ENCODE peak calls at places on chromosomes 16 and 17, in five cellular contexts. D, S, E, I and U are unnamed samples.

GRCh38 chr16:87076950-87077749 is 240.0 kb downstream of the C16orf95 start:
- DNase-seq in D (peak), S (peak), E (peak), I (peak), U (peak)

GRCh38 chr16:66459878-66460277 is 32.8 kb downstream of the BEAN1 start:
- DNase-seq in D (no peak), S (no peak), E (no peak), I (no peak), U (peak)

GRCh38 chr17:2054262-2054739 is 602 bp upstream of the HIC1 start:
- DNase-seq in D (no peak), S (no peak), E (no peak), I (no peak), U (peak)

GRCh38 chr16:3497771-3498170 is 2.5 kb upstream of the C16orf90 start:
- DNase-seq in D (no peak), S (no peak), E (no peak), I (no peak), U (no peak)

GRCh38 chr17:61986898-61987297 is 59.1 kb upstream of the INTS2 start:
- DNase-seq in D (no peak), S (no peak), E (no peak), I (no peak), U (no peak)

GRCh38 chr17:8586766-8587165 is 43.8 kb downstream of the MYH10 start:
- DNase-seq in D (no peak), S (no peak), E (no peak), I (no peak), U (no peak)

GRCh38 chr16:8740775-8741355 is 56.6 kb downstream of the TMEM186 start:
- DNase-seq in D (no peak), S (no peak), E (no peak), I (no peak), U (no peak)

GRCh38 chr16:50522324-50522723 is 25.9 kb upstream of the NKD1 start:
- DNase-seq in D (no peak), S (no peak), E (no peak), I (no peak), U (peak)

GRCh38 chr16:3577302-3577752 is at the start of gene NLRC3:
- DNase-seq in D (no peak), S (no peak), E (no peak), I (no peak), U (no peak)

DNA sequence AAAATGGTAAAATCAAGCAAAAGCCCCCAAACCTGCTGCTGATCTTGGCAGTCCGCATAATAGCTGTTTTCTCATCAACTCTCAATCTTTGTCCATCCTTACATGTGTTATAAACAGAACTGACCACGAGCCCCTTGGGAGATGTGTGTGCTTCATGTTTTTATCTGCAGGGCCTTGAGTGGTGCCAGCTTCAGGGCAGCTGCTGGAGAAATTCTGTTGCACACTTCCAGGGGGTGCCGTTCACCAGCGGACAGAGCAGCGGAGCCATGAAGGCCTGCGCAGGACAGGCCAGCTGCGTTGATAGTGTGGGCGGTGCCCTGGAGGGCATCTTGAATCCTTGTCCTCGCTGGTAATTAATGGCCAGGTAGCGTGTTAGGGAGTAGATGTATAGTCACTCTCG is 20.1 kb downstream of the MPRIP start:
- DNase-seq in D (no peak), S (no peak), E (no peak), I (no peak), U (peak)
- TF ChIP-seq CTCF in D (no peak), S (no peak), E (no peak), I (no peak), U (no peak)

GRCh38 chr16:58574895-58575294 is 54.7 kb downstream of the CNOT1 start:
- DNase-seq in D (no peak), S (no peak), E (no peak), I (no peak), U (no peak)

GRCh38 chr16:58582133-58582532 is 47.5 kb downstream of the CNOT1 start:
- DNase-seq in D (no peak), S (no peak), E (no peak), I (no peak), U (no peak)

GRCh38 chr16:58582971-58583765 is 46.5 kb downstream of the CNOT1 start:
- DNase-seq in D (no peak), S (no peak), E (peak), I (peak), U (no peak)

GRCh38 chr16:58578642-58579041 is 51.0 kb downstream of the CNOT1 start:
- DNase-seq in D (no peak), S (no peak), E (no peak), I (no peak), U (no peak)

GRCh38 chr16:58579587-58579986 is 50.0 kb downstream of the CNOT1 start:
- DNase-seq in D (no peak), S (no peak), E (no peak), I (no peak), U (no peak)
- TF ChIP-seq CTCF in D (no peak), S (no peak), E (no peak), I (no peak), U (no peak)

GRCh38 chr17:30970757-30971567 is at the start of gene RNF135:
- DNase-seq in D (peak), S (peak), E (peak), I (peak), U (peak)
- TF ChIP-seq CTCF in D (peak), S (peak), E (peak), I (peak), U (peak)

DNA sequence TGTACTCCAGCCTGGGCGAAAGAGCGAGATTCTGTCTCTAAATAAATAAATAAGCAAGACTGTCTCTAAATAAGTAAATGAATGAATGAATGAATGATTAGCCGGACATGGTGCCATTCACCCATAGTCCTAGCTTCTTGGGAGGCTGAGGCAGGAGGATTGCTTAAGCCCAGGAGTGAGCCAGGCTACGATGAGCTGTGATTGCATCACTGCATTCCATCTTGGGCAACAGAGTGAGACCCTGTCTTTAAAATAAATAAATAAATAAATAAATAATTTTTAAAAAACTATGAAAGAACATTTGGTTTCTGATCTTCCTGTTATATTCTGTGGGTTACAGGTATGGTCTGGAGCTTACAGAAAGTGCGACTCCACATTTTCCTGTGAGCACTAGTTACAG is 65.0 kb downstream of the C17orf58 start:
- DNase-seq in D (no peak), S (no peak), E (no peak), I (no peak), U (no peak)
- TF ChIP-seq CTCF in D (no peak), S (no peak), E (no peak), I (no peak), U (no peak)

GRCh38 chr17:48163809-48164208 is 56.2 kb downstream of the SNX11 start:
- DNase-seq in D (no peak), S (no peak), E (no peak), I (no peak), U (no peak)
- TF ChIP-seq CTCF in D (no peak), S (peak), E (no peak), I (no peak), U (no peak)

DNA sequence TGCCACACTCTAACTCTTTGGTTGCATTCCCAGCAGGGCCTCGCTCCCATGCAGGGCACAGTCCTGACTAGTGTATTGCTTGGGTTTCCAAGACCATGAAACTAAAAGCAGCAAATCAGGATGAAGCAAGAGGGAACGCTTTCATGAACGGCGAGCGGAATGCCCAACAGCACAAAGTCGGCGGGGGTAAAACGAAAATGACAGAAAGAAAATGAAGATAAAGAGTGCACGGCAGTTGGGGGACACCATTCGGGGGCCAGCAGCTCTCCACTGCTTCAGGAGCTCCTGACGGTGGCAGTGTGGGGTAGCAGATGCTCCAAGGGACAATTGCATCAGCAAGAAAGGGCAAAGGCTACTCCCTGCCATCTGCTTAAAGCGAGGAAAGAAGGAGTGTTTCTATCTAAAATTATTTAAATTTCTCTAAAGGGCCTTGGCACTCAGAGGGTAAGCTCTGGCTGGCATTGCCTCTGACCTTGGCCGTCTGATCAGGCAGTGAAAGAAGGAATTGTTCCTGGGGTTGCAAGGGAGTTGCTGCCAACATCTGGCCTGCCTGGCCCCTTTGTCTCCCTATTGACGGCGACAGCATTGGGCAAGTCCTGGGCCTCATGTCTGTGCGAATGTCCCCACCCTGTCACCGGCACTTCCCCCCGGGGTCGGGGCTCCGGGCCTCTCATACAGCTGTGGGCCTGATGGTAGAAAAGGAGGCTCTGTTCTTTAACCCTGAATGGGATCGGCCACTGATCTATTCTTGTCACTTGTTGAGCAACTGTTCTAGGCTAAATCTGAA is 138.2 kb downstream of the CMIP start:
- DNase-seq in D (peak), S (peak), E (no peak), I (no peak), U (no peak)
- TF ChIP-seq CTCF in D (no peak), S (peak), E (no peak), I (peak), U (peak)

GRCh38 chr17:80132906-80133625 is 13.9 kb downstream of the EIF4A3 start:
- DNase-seq in D (no peak), S (no peak), E (no peak), I (no peak), U (no peak)

GRCh38 chr17:80141463-80142165 is 5.3 kb downstream of the EIF4A3 start:
- DNase-seq in D (no peak), S (no peak), E (no peak), I (no peak), U (no peak)

GRCh38 chr17:80133626-80133970 is 13.3 kb downstream of the EIF4A3 start:
- DNase-seq in D (no peak), S (no peak), E (no peak), I (no peak), U (peak)

GRCh38 chr17:80138856-80139426 is 8.0 kb downstream of the EIF4A3 start:
- DNase-seq in D (no peak), S (no peak), E (no peak), I (no peak), U (peak)

GRCh38 chr17:80137131-80137530 is 9.8 kb downstream of the EIF4A3 start:
- DNase-seq in D (no peak), S (no peak), E (no peak), I (no peak), U (peak)
- TF ChIP-seq CTCF in D (no peak), S (no peak), E (no peak), I (no peak), U (no peak)